ENCODE peak calls at places on chromosomes 4 and X, in five cellular contexts. O is endothelial cell, A is activated B cell treated with CpG ODN at 0.5 μM for 24 hours, U is stomach, Y is fibroblast of pulmonary artery. C is an unnamed sample.

GRCh38 chr4:169243808-169244207 is 26.9 kb downstream of the SH3RF1 start:
- DNase-seq in U (no peak), O (no peak), Y (peak), A (no peak), C (no peak)

GRCh38 chr4:54879576-54879975 is 221.8 kb downstream of the KIT start:
- DNase-seq in U (no peak), Y (peak), A (no peak), O (no peak), C (no peak)

GRCh38 chr4:39022241-39022640 is 10.0 kb downstream of the TMEM156 start:
- DNase-seq in Y (no peak), O (no peak), U (no peak), A (no peak), C (no peak)

GRCh38 chr4:140635606-140636005 is 66.8 kb upstream of the UCP1 start:
- DNase-seq in O (no peak), U (peak), Y (peak), A (no peak), C (peak)

GRCh38 chr4:47469951-47470350 is 6.4 kb upstream of the COMMD8 start:
- DNase-seq in A (no peak), Y (peak), O (no peak), U (no peak), C (no peak)

GRCh38 chr4:106496066-106496465 is 127.5 kb upstream of the GIMD1 start:
- DNase-seq in Y (no peak), O (no peak), U (no peak), A (no peak), C (no peak)

GRCh38 chr4:137131201-137131600 is 401.1 kb downstream of the PCDH18 start:
- DNase-seq in A (no peak), O (no peak), U (no peak), Y (no peak), C (no peak)

GRCh38 chr4:1910643-1911042 is 39.5 kb downstream of the NSD2 start:
- DNase-seq in U (peak), Y (peak), O (peak), A (no peak), C (peak)

GRCh38 chr4:17787315-17787714 is 5.9 kb upstream of the FAM184B start:
- DNase-seq in U (no peak), O (no peak), Y (no peak), A (no peak), C (no peak)

GRCh38 chr4:16757080-16757521 is 141.3 kb downstream of the LDB2 start:
- DNase-seq in O (no peak), A (no peak), Y (peak), U (no peak), C (no peak)

GRCh38 chr4:84218002-84218401 is 281.1 kb downstream of the NKX6-1 start:
- DNase-seq in O (no peak), Y (no peak), A (no peak), U (no peak), C (no peak)

GRCh38 chr4:166808380-166808779 is 425.9 kb downstream of the SPOCK3 start:
- DNase-seq in O (no peak), Y (no peak), U (no peak), A (no peak), C (no peak)

GRCh38 chrX:100913111-100913510 is 15.6 kb downstream of the XKRX start:
- DNase-seq in A (no peak), O (no peak), U (no peak), Y (no peak), C (no peak)

GRCh38 chrX:100643943-100644587 is at the start of gene SRPX2:
- DNase-seq in A (no peak), U (no peak), O (no peak), Y (peak), C (no peak)

GRCh38 chr4:83011779-83012630 is 1.4 kb upstream of the LIN54 start:
- DNase-seq in A (no peak), Y (no peak), O (peak), U (peak), C (peak)

GRCh38 chrX:85020216-85020615 is 16.5 kb downstream of the APOOL start:
- DNase-seq in Y (no peak), O (no peak), A (no peak), U (no peak), C (no peak)

GRCh38 chr4:4659871-4660651 is 118.2 kb upstream of the STX18 start:
- DNase-seq in O (no peak), A (no peak), U (no peak), Y (peak), C (no peak)

GRCh38 chr4:73589261-73589847 is 30.9 kb downstream of the RASSF6 start:
- DNase-seq in U (no peak), O (no peak), Y (peak), A (no peak), C (no peak)

GRCh38 chr4:109629775-109630174 is 69.7 kb downstream of the MCUB start:
- DNase-seq in A (no peak), Y (no peak), O (no peak), U (no peak), C (no peak)

GRCh38 chr4:85870298-85871083 is 395.5 kb downstream of the ARHGAP24 start:
- DNase-seq in Y (no peak), U (no peak), A (no peak), O (no peak), C (no peak)

GRCh38 chrX:15790766-15791380 is 589 bp downstream of the ZRSR2 start:
- DNase-seq in A (no peak), Y (peak), U (peak), O (no peak), C (no peak)

GRCh38 chr4:88985088-88985779 is 71.8 kb downstream of the FAM13A start:
- DNase-seq in Y (peak), O (no peak), U (no peak), A (no peak), C (no peak)

GRCh38 chr4:139534287-139534950 is 21.6 kb downstream of the SETD7 start:
- DNase-seq in A (no peak), Y (no peak), O (no peak), U (no peak), C (no peak)

GRCh38 chr4:121519236-121519838 is 138.5 kb upstream of the QRFPR start:
- DNase-seq in U (no peak), O (no peak), A (no peak), Y (no peak), C (no peak)

GRCh38 chr4:121510260-121510942 is 129.6 kb upstream of the QRFPR start:
- DNase-seq in A (no peak), U (no peak), Y (no peak), O (no peak), C (no peak)

GRCh38 chr4:121514443-121514842 is 133.6 kb upstream of the QRFPR start:
- DNase-seq in O (no peak), A (no peak), U (no peak), Y (no peak), C (no peak)
- TF ChIP-seq CTCF in O (peak), A (no peak), U (no peak), Y (no peak), C (no peak)

GRCh38 chr4:101870874-101871273 is 80.3 kb downstream of the BANK1 start:
- DNase-seq in Y (no peak), O (no peak), A (no peak), U (no peak), C (no peak)

GRCh38 chr4:101862595-101862994 is 72.1 kb downstream of the BANK1 start:
- DNase-seq in A (no peak), Y (no peak), U (no peak), O (no peak), C (no peak)

GRCh38 chr4:101864660-101865059 is 74.1 kb downstream of the BANK1 start:
- DNase-seq in A (no peak), Y (no peak), O (no peak), U (no peak), C (no peak)

GRCh38 chr4:101865501-101866062 is 75.1 kb downstream of the BANK1 start:
- DNase-seq in Y (peak), U (no peak), A (no peak), O (no peak), C (no peak)
- TF ChIP-seq CTCF in Y (no peak), U (no peak), A (no peak), O (no peak), C (no peak)

GRCh38 chrX:129115104-129115503 is 408.2 kb downstream of the SMARCA1 start:
- DNase-seq in A (no peak), U (no peak), O (peak), Y (peak), C (peak)
- TF ChIP-seq CTCF in A (no peak), U (no peak), O (peak), Y (no peak), C (peak)

GRCh38 chrX:132520792-132521191 is 32.0 kb upstream of the MBNL3 start:
- DNase-seq in Y (no peak), U (no peak), A (no peak), O (no peak), C (no peak)
- TF ChIP-seq CTCF in Y (no peak), U (no peak), A (no peak), O (no peak), C (no peak)

GRCh38 chr4:91114386-91114785 is 987.2 kb downstream of the CCSER1 start:
- DNase-seq in O (no peak), A (no peak), Y (no peak), U (no peak), C (no peak)

GRCh38 chr4:91111556-91111955 is 984.4 kb downstream of the CCSER1 start:
- DNase-seq in O (no peak), U (no peak), Y (no peak), A (no peak), C (no peak)

GRCh38 chr4:91113130-91113706 is 986.0 kb downstream of the CCSER1 start:
- DNase-seq in O (no peak), U (no peak), Y (peak), A (no peak), C (no peak)

GRCh38 chr4:91118597-91118996 is 991.4 kb downstream of the CCSER1 start:
- DNase-seq in Y (no peak), A (no peak), O (no peak), U (no peak), C (no peak)

GRCh38 chr4:91116861-91117260 is 989.7 kb downstream of the CCSER1 start:
- DNase-seq in Y (peak), A (no peak), O (no peak), U (no peak), C (no peak)
- TF ChIP-seq CTCF in Y (peak), A (no peak), O (peak), U (no peak), C (no peak)

GRCh38 chr4:156958276-156959074 is 13.1 kb downstream of the PDGFC start:
- DNase-seq in Y (peak), A (no peak), U (no peak), O (no peak), C (no peak)
- TF ChIP-seq CTCF in Y (no peak), A (no peak), U (no peak), O (no peak), C (no peak)

DNA sequence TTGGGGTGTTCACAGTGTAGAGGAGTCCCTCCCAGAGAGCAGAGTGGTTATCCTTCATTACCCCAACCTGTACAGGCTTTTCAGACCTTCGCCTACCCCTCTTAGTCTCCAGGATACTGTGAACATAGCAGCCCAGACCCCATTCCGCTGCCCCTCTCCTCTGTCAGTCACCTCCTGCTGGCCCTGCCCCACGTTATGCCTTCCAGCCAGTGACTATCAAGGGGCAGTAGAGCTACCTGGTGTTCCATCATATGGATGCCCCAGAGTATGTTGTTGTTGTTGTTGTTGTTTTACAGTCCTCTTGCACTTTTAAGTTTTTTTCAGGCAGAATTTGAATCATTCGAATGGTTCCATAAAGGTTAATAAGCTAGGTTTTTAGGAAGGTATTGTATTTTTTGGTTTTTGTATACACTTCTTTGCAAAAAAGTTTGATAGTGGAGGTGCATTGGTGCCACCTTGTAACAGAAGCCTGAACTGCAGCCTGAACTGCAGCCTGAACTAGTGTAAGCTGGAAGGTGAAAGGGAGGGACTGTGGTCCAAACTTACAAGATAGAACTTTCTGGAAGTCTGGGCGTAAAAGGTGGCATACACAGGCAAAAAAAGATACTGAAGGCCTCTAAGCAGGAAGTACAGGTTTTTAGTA is 101.4 kb upstream of the RAB40AL start:
- DNase-seq in Y (peak), O (peak), U (no peak), A (no peak), C (no peak)
- TF ChIP-seq CTCF in Y (peak), O (peak), U (no peak), A (no peak), C (peak)

DNA sequence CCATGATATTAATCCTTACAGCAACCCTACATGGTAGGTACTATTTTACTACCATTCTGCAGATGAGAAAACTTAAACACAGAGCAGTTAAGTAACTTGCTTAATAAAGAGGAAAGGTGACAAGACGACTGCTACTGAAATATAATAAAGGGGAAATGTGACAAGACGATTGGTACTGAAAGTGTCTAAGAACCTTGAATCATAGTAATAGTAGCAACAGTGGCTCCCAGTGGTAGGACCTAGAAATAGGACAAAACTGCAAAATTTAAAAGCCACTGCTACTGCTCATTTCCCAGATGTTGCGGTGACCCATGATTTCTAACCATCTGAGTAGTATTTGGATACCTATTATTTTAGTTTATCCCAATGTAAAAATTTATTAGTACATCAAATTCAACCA is 89.5 kb downstream of the TASL start:
- DNase-seq in O (no peak), Y (peak), U (no peak), A (no peak), C (no peak)
- TF ChIP-seq CTCF in O (no peak), Y (peak), U (no peak), A (no peak), C (no peak)

GRCh38 chrX:154380787-154381186 is 1.7 kb downstream of the EMD start:
- DNase-seq in Y (no peak), U (no peak), O (no peak), A (no peak), C (no peak)

GRCh38 chrX:154383359-154384283 is 4.5 kb downstream of the EMD start:
- DNase-seq in U (no peak), A (no peak), Y (no peak), O (no peak), C (no peak)

GRCh38 chrX:154382483-154383069 is 3.5 kb downstream of the EMD start:
- DNase-seq in O (no peak), A (no peak), U (no peak), Y (no peak), C (no peak)

GRCh38 chrX:154381271-154381670 is 2.2 kb downstream of the EMD start:
- DNase-seq in O (no peak), Y (no peak), U (no peak), A (no peak), C (no peak)

GRCh38 chrX:154384284-154384892 is 5.3 kb downstream of the EMD start:
- DNase-seq in U (no peak), O (no peak), Y (peak), A (no peak), C (no peak)
- TF ChIP-seq CTCF in U (peak), O (no peak), Y (peak), A (no peak), C (no peak)

C was measured in colonic mucosa.